ENCODE peak calls at places on chromosomes 7 and 10, in eight cellular contexts. C is GM12891, F is lower leg skin, M is A549, P is esophagus squamous epithelium, R is body of pancreas, B is breast epithelium, L is NB4. H is an unnamed sample.

GRCh38 chr7:152086513-152086912 is 61.0 kb downstream of the GALNT11 start:
- DNase-seq in P (no peak), C (no peak), L (no peak), M (no peak), B (no peak), F (no peak), R (no peak), H (no peak)

GRCh38 chr10:104842704-104843103 is 201.6 kb downstream of the SORCS3 start:
- DNase-seq in P (no peak), M (no peak), L (no peak), R (no peak), B (no peak), C (no peak), F (no peak), H (no peak)

GRCh38 chr7:22231141-22231540 is 125.8 kb downstream of the RAPGEF5 start:
- DNase-seq in R (no peak), B (no peak), L (no peak), M (no peak), P (no peak), C (no peak), F (no peak), H (no peak)

GRCh38 chr10:31749293-31749692 is 179.3 kb downstream of the ARHGAP12 start:
- DNase-seq in M (no peak), F (no peak), R (peak), L (no peak), B (no peak), C (no peak), P (no peak), H (no peak)

GRCh38 chr7:70334295-70334694 is 736.0 kb downstream of the AUTS2 start:
- DNase-seq in F (no peak), R (no peak), B (no peak), C (no peak), M (no peak), P (no peak), L (no peak), H (no peak)

GRCh38 chr10:113616244-113617074 is 47.4 kb downstream of the NRAP start:
- DNase-seq in B (no peak), P (no peak), C (no peak), R (no peak), M (peak), F (no peak), L (peak), H (no peak)

GRCh38 chr10:86291616-86292340 is 74.8 kb downstream of the GRID1 start:
- DNase-seq in P (no peak), R (no peak), L (peak), C (no peak), F (no peak), M (no peak), B (peak), H (no peak)

GRCh38 chr7:96026006-96026405 is 253.7 kb downstream of the DYNC1I1 start:
- DNase-seq in M (no peak), R (no peak), F (no peak), P (no peak), B (no peak), C (no peak), L (no peak), H (no peak)

GRCh38 chr7:102883098-102883860 is 29.5 kb upstream of the LRRC17 start:
- DNase-seq in L (peak), B (no peak), C (no peak), M (no peak), R (no peak), P (no peak), F (no peak), H (no peak)

GRCh38 chr7:101532000-101532399 is 97.1 kb downstream of the MYL10 start:
- DNase-seq in R (no peak), B (no peak), M (no peak), L (no peak), C (no peak), P (no peak), F (no peak), H (no peak)

GRCh38 chr10:59134302-59134701 is 42.1 kb upstream of the PHYHIPL start:
- DNase-seq in P (no peak), B (no peak), M (no peak), F (no peak), C (no peak), R (no peak), L (no peak), H (no peak)

GRCh38 chr10:127033569-127034175 is 128.4 kb downstream of the DOCK1 start:
- DNase-seq in L (no peak), C (no peak), M (no peak), R (no peak), P (no peak), B (no peak), F (no peak), H (no peak)

GRCh38 chr7:155352076-155352752 is 54.5 kb downstream of the INSIG1 start:
- DNase-seq in B (no peak), P (no peak), R (peak), L (no peak), M (no peak), C (no peak), F (no peak), H (no peak)

GRCh38 chr10:116784035-116784434 is 41.7 kb upstream of the HSPA12A start:
- DNase-seq in B (no peak), L (no peak), F (no peak), R (no peak), P (no peak), C (no peak), M (no peak), H (no peak)

GRCh38 chr10:22315455-22316285 is 518 bp upstream of the COMMD3 start:
- DNase-seq in M (no peak), P (no peak), R (no peak), B (no peak), L (no peak), C (no peak), F (no peak), H (no peak)

GRCh38 chr10:6200588-6201510 is 1.9 kb upstream of the PFKFB3 start:
- DNase-seq in F (no peak), P (no peak), M (peak), B (no peak), C (no peak), R (peak), L (peak), H (peak)
- TF ChIP-seq POLR2A in F (no peak), P (peak), M (no peak), B (no peak), C (no peak), R (peak), L (no peak), H (no peak)

GRCh38 chr10:65415318-65415717 is 1510.5 kb upstream of the LRRTM3 start:
- DNase-seq in C (no peak), R (no peak), M (no peak), L (no peak), F (no peak), P (no peak), B (no peak), H (no peak)
- TF ChIP-seq POLR2A in C (no peak), R (no peak), M (no peak), L (no peak), F (no peak), P (no peak), B (no peak), H (no peak)

GRCh38 chr7:45659496-45660139 is 85.5 kb downstream of the ADCY1 start:
- DNase-seq in F (peak), M (no peak), P (no peak), B (no peak), C (no peak), R (peak), L (no peak), H (no peak)

GRCh38 chr7:45658716-45659495 is 84.7 kb downstream of the ADCY1 start:
- DNase-seq in C (no peak), L (no peak), R (peak), B (no peak), F (peak), P (no peak), M (no peak), H (no peak)

GRCh38 chr7:45656431-45656830 is 82.3 kb downstream of the ADCY1 start:
- DNase-seq in C (no peak), P (no peak), B (no peak), R (no peak), M (no peak), L (no peak), F (no peak), H (no peak)

GRCh38 chr7:45657136-45657889 is 83.1 kb downstream of the ADCY1 start:
- DNase-seq in B (no peak), P (no peak), L (no peak), R (no peak), M (no peak), C (no peak), F (peak), H (no peak)

GRCh38 chr7:45657890-45658715 is 83.9 kb downstream of the ADCY1 start:
- DNase-seq in C (no peak), P (no peak), B (no peak), M (no peak), F (peak), R (no peak), L (no peak), H (no peak)
- TF ChIP-seq POLR2A in C (no peak), P (no peak), B (no peak), M (no peak), F (no peak), R (no peak), L (no peak), H (no peak)

DNA sequence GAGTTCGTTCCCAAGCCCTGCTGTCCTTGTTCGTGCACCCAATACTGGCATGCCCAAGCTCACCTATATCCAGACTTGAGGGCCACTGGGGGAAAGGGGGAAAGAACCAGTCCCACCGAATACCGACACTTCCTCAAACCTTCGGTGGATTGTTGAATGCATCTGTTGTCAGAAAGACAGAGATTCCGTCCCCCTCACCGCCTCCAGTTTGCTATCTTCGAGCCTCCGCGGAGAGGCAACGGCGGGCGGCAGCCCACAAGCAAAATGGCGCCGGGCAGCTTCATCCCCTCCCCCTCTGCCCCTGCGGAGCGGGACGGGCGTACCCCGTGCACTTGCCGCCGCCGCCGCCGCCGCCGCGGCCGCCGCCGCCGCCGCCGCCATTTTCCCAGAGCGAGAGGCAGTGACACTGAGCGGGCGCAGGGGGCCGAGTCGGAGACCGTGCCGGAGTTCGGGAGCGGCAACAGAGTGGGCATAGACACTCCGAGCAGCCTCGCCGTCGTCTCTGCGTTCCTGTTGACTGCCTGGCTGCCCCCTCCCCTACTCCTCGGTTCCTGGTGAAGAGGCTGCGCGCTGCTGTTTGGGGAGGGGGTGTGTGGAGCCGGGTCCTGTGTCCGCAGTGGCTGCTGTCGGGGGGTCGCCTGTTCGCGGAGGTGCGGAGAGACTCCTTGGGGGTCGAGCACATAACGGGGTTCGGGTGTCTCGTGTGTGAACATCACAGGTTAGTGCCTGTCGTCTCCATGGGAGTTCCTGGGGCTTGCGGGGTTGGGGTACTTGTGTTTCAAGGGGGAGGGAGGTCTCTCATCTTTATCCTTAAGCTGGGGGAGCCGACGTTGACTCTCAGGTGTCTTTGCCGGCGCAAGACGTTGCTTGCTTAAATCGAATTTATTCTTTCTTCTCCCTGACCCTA is at the start of gene KMT2E:
- DNase-seq in B (peak), C (peak), F (peak), P (peak), R (peak), M (peak), L (peak), H (no peak)
- TF ChIP-seq POLR2A in B (no peak), C (no peak), F (peak), P (peak), R (no peak), M (peak), L (peak), H (peak)

DNA sequence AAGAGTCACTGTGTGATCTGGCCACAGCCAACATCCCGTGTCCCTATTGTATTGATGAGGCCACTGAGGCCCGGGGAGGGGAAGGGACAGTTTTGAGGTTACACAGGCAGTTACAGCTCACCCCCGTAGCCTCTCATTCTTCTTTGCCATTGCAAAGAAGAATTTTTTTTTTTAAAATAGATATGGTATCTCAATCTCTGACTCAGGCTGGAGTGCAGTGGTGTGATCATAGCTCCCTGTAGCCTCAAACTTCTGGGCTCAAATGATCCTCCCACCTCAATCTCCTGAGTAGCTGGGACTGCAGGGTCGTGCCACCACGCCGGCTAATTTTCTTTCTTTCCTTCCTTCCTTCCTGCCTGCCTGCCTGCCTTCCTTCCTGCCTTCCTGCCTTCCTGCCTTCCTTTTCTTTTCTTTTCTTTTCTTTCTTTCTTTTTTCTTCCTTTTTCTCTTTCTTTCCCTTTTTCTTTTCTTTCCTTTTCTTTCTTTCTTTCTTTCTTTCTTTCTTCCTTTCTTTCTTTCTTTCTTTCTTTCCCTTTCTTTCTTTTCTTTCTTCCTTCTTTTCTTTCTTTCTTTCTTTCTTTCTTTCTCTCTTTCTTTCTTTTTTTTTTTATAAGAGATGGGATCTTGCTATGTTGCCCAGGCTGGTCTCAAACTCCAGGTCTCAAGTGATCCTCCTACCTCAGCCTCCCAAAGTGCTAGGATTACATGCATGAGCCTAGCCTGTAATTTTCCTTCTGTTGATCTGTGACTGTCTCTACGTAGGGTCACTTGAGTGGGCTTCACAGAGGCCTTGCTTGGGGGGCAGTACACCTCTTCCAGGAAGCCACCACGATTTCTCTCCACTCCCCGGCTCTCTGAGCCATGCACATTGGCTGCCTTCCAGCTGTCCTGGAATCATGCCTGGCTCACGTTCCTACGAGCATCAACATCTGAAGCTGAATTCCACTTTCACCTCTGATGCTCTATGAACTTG is 31.3 kb downstream of the TMEM270 start:
- DNase-seq in L (no peak), M (no peak), P (no peak), F (no peak), R (peak), B (peak), C (no peak), H (no peak)
- TF ChIP-seq POLR2A in L (no peak), M (no peak), P (no peak), F (no peak), R (no peak), B (no peak), C (no peak), H (no peak)

H was measured in H54.